ENCODE peak calls at places on chromosome 18, in eight cellular contexts. F is fibroblast of lung, M is fibroblast of pulmonary artery, A is foreskin fibroblast, I is spleen, G is mucosa of descending colon, S is astrocyte of the spinal cord, Z is OCI-LY7. C is an unnamed sample.

GRCh38 chr18:68466714-68467113 is 248.2 kb downstream of the TMX3 start:
- DNase-seq in F (no peak), M (no peak), A (no peak), I (no peak), G (no peak), S (peak), Z (no peak), C (no peak)

GRCh38 chr18:59870623-59871130 is 29.1 kb upstream of the PMAIP1 start:
- DNase-seq in F (no peak), M (peak), A (no peak), I (no peak), G (no peak), S (peak), Z (no peak), C (no peak)

GRCh38 chr18:48074929-48075706 is 144.7 kb upstream of the SMAD2 start:
- DNase-seq in F (no peak), M (no peak), A (no peak), I (peak), G (no peak), S (no peak), Z (no peak), C (no peak)

GRCh38 chr18:9353596-9353995 is 19.0 kb downstream of the TWSG1 start:
- DNase-seq in F (no peak), M (no peak), A (no peak), I (no peak), G (no peak), S (no peak), Z (no peak), C (no peak)

GRCh38 chr18:51622676-51623075 is 425.2 kb upstream of the MEX3C start:
- DNase-seq in F (no peak), M (no peak), A (no peak), I (no peak), G (no peak), S (no peak), Z (no peak), C (no peak)

GRCh38 chr18:56841836-56842235 is 190.7 kb downstream of the WDR7 start:
- DNase-seq in F (no peak), M (no peak), A (no peak), I (no peak), G (no peak), S (no peak), Z (no peak), C (no peak)

GRCh38 chr18:75427603-75428002 is at the start of gene SMIM21:
- DNase-seq in F (no peak), M (no peak), A (no peak), I (no peak), G (no peak), S (no peak), Z (no peak), C (no peak)

GRCh38 chr18:37383036-37383788 is 182.4 kb downstream of the CELF4 start:
- DNase-seq in F (no peak), M (no peak), A (no peak), I (no peak), G (no peak), S (no peak), Z (no peak), C (no peak)

GRCh38 chr18:56443508-56443907 is 194.9 kb downstream of the TXNL1 start:
- DNase-seq in F (no peak), M (peak), A (no peak), I (no peak), G (no peak), S (no peak), Z (no peak), C (no peak)

GRCh38 chr18:50285631-50286321 is 1.7 kb downstream of the CXXC1 start:
- DNase-seq in F (no peak), M (no peak), A (no peak), I (peak), G (no peak), S (no peak), Z (no peak), C (no peak)
- H3K4me3 ChIP-seq in F (no peak), M (peak), A (no peak), I (no peak), G (no peak), S (no peak), Z (peak), C (no peak)

GRCh38 chr18:32261003-32261402 is 71.2 kb downstream of the MEP1B start:
- DNase-seq in F (no peak), M (no peak), A (no peak), I (no peak), G (no peak), S (no peak), Z (no peak), C (no peak)
- TF ChIP-seq CTCF in F (no peak), M (peak), A (no peak), I (no peak), G (no peak), S (peak), Z (no peak), C (no peak)

GRCh38 chr18:12645751-12646203 is 12.1 kb downstream of the SPIRE1 start:
- DNase-seq in F (peak), M (peak), A (no peak), I (no peak), G (no peak), S (no peak), Z (no peak), C (no peak)

GRCh38 chr18:12639990-12640880 is 17.7 kb downstream of the SPIRE1 start:
- DNase-seq in F (peak), M (peak), A (peak), I (no peak), G (no peak), S (peak), Z (no peak), C (no peak)

GRCh38 chr18:12647773-12648172 is 10.1 kb downstream of the SPIRE1 start:
- DNase-seq in F (no peak), M (no peak), A (no peak), I (no peak), G (no peak), S (no peak), Z (no peak), C (no peak)

GRCh38 chr18:12640881-12641200 is 17.1 kb downstream of the SPIRE1 start:
- DNase-seq in F (no peak), M (no peak), A (no peak), I (no peak), G (no peak), S (no peak), Z (no peak), C (no peak)

GRCh38 chr18:12645264-12645663 is 12.6 kb downstream of the SPIRE1 start:
- DNase-seq in F (no peak), M (no peak), A (no peak), I (no peak), G (no peak), S (no peak), Z (no peak), C (no peak)
- H3K4me3 ChIP-seq in F (no peak), M (no peak), A (no peak), I (no peak), G (no peak), S (no peak), Z (no peak), C (no peak)

GRCh38 chr18:64032312-64032711 is 62.4 kb downstream of the SERPINB8 start:
- DNase-seq in F (no peak), M (no peak), A (no peak), I (no peak), G (no peak), S (no peak), Z (no peak), C (no peak)

GRCh38 chr18:64042728-64043358 is 73.0 kb downstream of the SERPINB8 start:
- DNase-seq in F (no peak), M (no peak), A (no peak), I (no peak), G (no peak), S (no peak), Z (no peak), C (no peak)

DNA sequence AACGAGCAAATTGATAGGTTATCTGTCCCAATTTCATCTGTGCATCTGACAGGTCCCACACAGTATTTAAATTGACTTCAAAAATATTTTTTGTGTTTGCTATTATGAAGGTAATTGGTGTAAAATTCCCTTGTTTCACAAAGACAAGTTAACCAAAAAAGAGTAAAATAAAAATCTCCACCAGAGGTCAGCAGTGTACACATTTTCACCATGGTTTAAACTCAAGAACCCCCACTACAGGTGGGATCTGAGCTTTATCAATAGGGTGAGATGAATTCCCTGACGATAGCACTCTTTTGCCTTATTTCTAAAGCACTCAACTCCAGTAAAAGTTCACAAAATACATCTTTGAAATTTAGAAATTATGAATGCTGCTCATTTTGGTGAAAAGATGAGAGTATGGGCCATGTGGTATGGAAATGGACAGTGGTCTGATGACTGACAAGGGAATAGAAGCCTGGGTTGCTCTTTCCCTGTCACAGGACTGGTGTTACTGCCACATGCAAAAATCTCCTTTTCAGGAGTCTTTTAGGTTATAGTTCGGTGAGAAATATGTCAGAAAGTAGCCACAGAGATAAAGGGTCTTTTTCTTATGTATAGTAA is 68.0 kb downstream of the SERPINB8 start:
- DNase-seq in F (peak), M (peak), A (no peak), I (no peak), G (no peak), S (peak), Z (peak), C (peak)
- TF ChIP-seq CTCF in F (peak), M (peak), A (peak), I (no peak), G (no peak), S (peak), Z (peak), C (peak)

GRCh38 chr18:22314001-22314400 is 103.7 kb downstream of the CTAGE1 start:
- DNase-seq in F (peak), M (peak), A (peak), I (no peak), G (no peak), S (no peak), Z (no peak), C (no peak)
- H3K4me3 ChIP-seq in F (no peak), M (no peak), A (no peak), I (no peak), G (no peak), S (no peak), Z (no peak), C (no peak)

GRCh38 chr18:62187543-62188378 is 706 bp downstream of the RELCH start:
- DNase-seq in F (peak), M (no peak), A (no peak), I (no peak), G (no peak), S (peak), Z (peak), C (peak)
- TF ChIP-seq CTCF in F (no peak), M (peak), A (no peak), I (no peak), G (peak), S (no peak), Z (peak), C (peak)